ENCODE peak calls at places on chromosomes 13 and 19, in seven cellular contexts. Y is neural progenitor cell, H is pancreas, R is tibial artery, G is heart left ventricle, D is breast epithelium, E is H9. B is an unnamed sample.

GRCh38 chr13:73388586-73388985 is 329.8 kb downstream of the KLF5 start:
- DNase-seq in Y (no peak), H (no peak), R (no peak), G (no peak), D (no peak), E (no peak), B (no peak)

GRCh38 chr13:109964164-109964563 is 177.8 kb upstream of the IRS2 start:
- DNase-seq in Y (no peak), H (no peak), R (no peak), G (no peak), D (no peak), E (no peak), B (no peak)

GRCh38 chr13:24495151-24495729 is 17.3 kb downstream of the PARP4 start:
- DNase-seq in Y (no peak), H (no peak), R (no peak), G (no peak), D (no peak), E (no peak), B (no peak)

GRCh38 chr13:71712988-71713653 is 153.9 kb downstream of the DACH1 start:
- DNase-seq in Y (peak; percentile 17), H (no peak), R (no peak), G (no peak), D (no peak), E (no peak), B (no peak)

GRCh38 chr13:81540777-81541176 is 1199.9 kb upstream of the SPRY2 start:
- DNase-seq in Y (peak; percentile 13), H (no peak), R (no peak), G (no peak), D (no peak), E (no peak), B (no peak)

GRCh38 chr13:23715762-23716235 is 145.6 kb downstream of the TNFRSF19 start:
- DNase-seq in Y (no peak), H (no peak), R (no peak), G (no peak), D (no peak), E (peak; percentile 75), B (no peak)

GRCh38 chr13:24092108-24092507 is 68.4 kb upstream of the SPATA13 start:
- DNase-seq in Y (no peak), H (no peak), R (no peak), G (no peak), D (no peak), E (no peak), B (no peak)

GRCh38 chr19:55459950-55460657 is 1.3 kb downstream of the ISOC2 start:
- DNase-seq in Y (no peak), H (no peak), R (no peak), G (no peak), D (no peak), E (no peak), B (no peak)

GRCh38 chr19:58469241-58470013 is 2.5 kb downstream of the ZNF324 start:
- DNase-seq in Y (no peak), H (no peak), R (no peak), G (no peak), D (no peak), E (no peak), B (no peak)

GRCh38 chr13:38590796-38591507 is 95.9 kb upstream of the FREM2 start:
- DNase-seq in Y (no peak), H (no peak), R (no peak), G (no peak), D (no peak), E (no peak), B (no peak)

GRCh38 chr13:24905242-24905641 is 141.3 kb downstream of the RNF17 start:
- DNase-seq in Y (no peak), H (no peak), R (no peak), G (no peak), D (no peak), E (no peak), B (no peak)

GRCh38 chr13:44141213-44141724 is 232.4 kb upstream of the SERP2 start:
- DNase-seq in Y (peak; percentile 20), H (peak; percentile 15), R (no peak), G (no peak), D (no peak), E (no peak), B (no peak)

GRCh38 chr13:45278096-45278645 is 62.8 kb downstream of the TPT1 start:
- DNase-seq in Y (no peak), H (no peak), R (no peak), G (no peak), D (no peak), E (no peak), B (no peak)

GRCh38 chr13:25945596-25945995 is 106.2 kb downstream of the SHISA2 start:
- DNase-seq in Y (no peak), H (no peak), R (no peak), G (no peak), D (no peak), E (no peak), B (no peak)

GRCh38 chr19:42515241-42515832 is 12.9 kb downstream of the CEACAM1 start:
- DNase-seq in Y (no peak), H (no peak), R (no peak), G (no peak), D (no peak), E (no peak), B (no peak)

GRCh38 chr13:106349080-106349841 is 186.2 kb downstream of the EFNB2 start:
- DNase-seq in Y (peak; percentile 71), H (no peak), R (no peak), G (no peak), D (no peak), E (peak; percentile 56), B (no peak)

GRCh38 chr19:41569481-41570150 is 6.3 kb upstream of the CEACAM21 start:
- DNase-seq in Y (no peak), H (no peak), R (no peak), G (no peak), D (no peak), E (no peak), B (no peak)

GRCh38 chr13:33487575-33488243 is 202.2 kb upstream of the STARD13 start:
- DNase-seq in Y (peak; percentile 23), H (no peak), R (no peak), G (no peak), D (no peak), E (peak; percentile 27), B (no peak)

GRCh38 chr19:30391554-30392551 is 19.7 kb downstream of the ZNF536 start:
- DNase-seq in Y (peak; percentile 41), H (no peak), R (no peak), G (no peak), D (no peak), E (peak; percentile 41), B (no peak)

GRCh38 chr19:3276341-3276799 is 51.9 kb downstream of the CELF5 start:
- DNase-seq in Y (peak; percentile 90), H (peak; percentile 42), R (no peak), G (no peak), D (no peak), E (peak; percentile 99), B (no peak)

GRCh38 chr13:49791753-49792549 is 531 bp downstream of the KPNA3 start:
- DNase-seq in Y (peak; percentile 66), H (peak; percentile 43), R (peak; percentile 71), G (peak; percentile 54), D (no peak), E (peak; percentile 49), B (peak; percentile 62)

GRCh38 chr19:29044037-29044436 is 168.9 kb downstream of the UQCRFS1 start:
- DNase-seq in Y (no peak), H (no peak), R (no peak), G (no peak), D (no peak), E (no peak), B (no peak)

DNA sequence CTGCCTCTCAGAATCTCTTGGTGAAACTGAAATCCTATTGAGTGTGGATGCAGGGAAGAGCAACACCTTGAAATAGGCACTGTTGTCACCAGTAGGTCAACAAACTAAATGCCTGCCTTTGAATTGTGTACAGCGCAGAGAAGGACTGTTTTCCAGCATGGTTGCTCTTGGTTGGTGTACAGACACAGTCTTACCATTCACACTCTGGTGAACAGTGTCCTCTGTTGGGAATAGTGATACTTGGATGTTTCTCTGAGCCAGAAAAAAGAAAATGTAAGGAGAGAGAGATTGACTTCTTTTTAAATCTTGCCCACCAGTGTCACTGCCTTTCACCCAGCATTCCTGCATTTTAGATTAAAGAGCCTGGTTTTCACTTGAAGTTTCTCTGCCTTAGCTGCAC is 179.7 kb downstream of the STK24 start:
- DNase-seq in Y (no peak), H (no peak), R (no peak), G (no peak), D (no peak), E (no peak), B (no peak)
- TF ChIP-seq CTCF in Y (peak; percentile 14), H (no peak), R (peak; percentile 42), G (peak; percentile 32), D (no peak), E (no peak), B (peak; percentile 25)

DNA sequence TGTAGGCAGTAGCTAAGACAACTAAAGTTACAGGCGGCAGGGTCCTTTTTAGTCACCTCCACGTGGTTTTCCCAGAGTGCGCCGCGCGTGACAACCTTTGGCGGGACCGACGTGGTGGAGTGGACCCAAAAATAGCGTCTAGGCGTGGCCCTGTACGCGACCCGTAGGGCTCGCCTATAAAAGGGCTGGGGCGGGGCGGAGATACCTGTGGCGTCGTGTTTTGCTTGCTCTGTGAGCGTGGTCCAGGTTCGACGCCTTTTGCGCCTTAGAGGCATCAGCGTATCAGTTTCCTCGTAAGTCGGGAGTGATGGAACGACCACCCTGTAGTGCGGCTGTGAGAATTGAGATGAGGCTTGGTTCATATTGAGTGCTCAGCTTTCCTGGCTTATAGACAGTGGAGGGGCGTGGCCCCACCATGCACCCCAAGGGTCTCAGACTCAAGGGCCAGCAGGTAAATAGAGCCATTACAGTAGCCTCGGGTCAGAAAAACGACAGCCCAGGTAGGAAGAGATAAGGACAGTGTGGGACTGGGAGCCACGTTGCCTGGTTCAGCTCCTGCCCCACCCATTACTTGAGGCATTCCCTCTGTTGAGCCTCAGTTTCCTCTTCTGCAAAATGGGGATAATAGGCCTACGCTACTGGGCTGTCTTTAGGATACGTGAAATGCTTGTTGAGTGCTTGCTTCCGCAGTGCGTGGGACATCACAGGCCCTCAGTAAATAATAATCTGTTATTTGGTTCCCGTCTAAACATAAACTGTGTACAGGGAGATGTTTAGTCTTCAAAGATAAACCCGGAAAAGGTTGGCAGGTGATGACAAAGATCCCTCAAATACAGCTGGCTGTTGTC is 690 bp upstream of the TMED1 start:
- DNase-seq in Y (no peak), H (peak; percentile 86), R (peak; percentile 92), G (peak; percentile 93), D (peak; percentile 76), E (peak; percentile 82), B (peak; percentile 89)
- H3K27me3 ChIP-seq in Y (no peaks in the 10 kb centered on the region), H (no peaks in the 10 kb centered on the region), R (no peaks in the 10 kb centered on the region), G (no peaks in the 10 kb centered on the region), D (no peaks in the 10 kb centered on the region), E (no peaks in the 10 kb centered on the region), B (no peaks in the 10 kb centered on the region)

GRCh38 chr13:114109646-114110045 is 22.8 kb downstream of the RASA3 start:
- DNase-seq in Y (peak; percentile 39), H (no peak), R (peak; percentile 69), G (peak; percentile 34), D (peak; percentile 50), E (no peak), B (peak; percentile 48)
- H3K4me1 ChIP-seq in Y (peaks cover 39% of the 10 kb centered on the region), H (no peaks in the 10 kb centered on the region), R (no peaks in the 10 kb centered on the region), G (no peaks in the 10 kb centered on the region), D (no peaks in the 10 kb centered on the region), E (no peaks in the 10 kb centered on the region), B (no peaks in the 10 kb centered on the region)

GRCh38 chr13:61286148-61286745 is 129.4 kb downstream of the PCDH20 start:
- DNase-seq in Y (peak; percentile 53), H (no peak), R (no peak), G (no peak), D (no peak), E (peak; percentile 53), B (no peak)
- TF ChIP-seq CTCF in Y (peak; percentile 56), H (no peak), R (no peak), G (no peak), D (no peak), E (peak; percentile 74), B (peak; percentile 30)